ENCODE peak calls at places on chromosomes 4 and X, in ten cellular contexts. One of them, this sample, is unnamed.

GRCh38 chr4:154465085-154465484 is 26.5 kb downstream of the DCHS2 start:
- DNase-seq in HCT116: no peak
- DNase-seq in heart left ventricle: no peak
- DNase-seq in prostate gland: no peak
- DNase-seq in right atrium auricular region: no peak
- DNase-seq in ascending aorta: no peak
- DNase-seq in fibroblast of the aortic adventitia: peak
- DNase-seq in AG04450: no peak
- DNase-seq in colonic mucosa: no peak
- DNase-seq in AG10803: peak
- DNase-seq in this sample: no peak

GRCh38 chrX:153327561-153327960 is 6.0 kb upstream of the PNMA6F start:
- DNase-seq in HCT116: no peak
- DNase-seq in heart left ventricle: no peak
- DNase-seq in prostate gland: no peak
- DNase-seq in right atrium auricular region: peak
- DNase-seq in ascending aorta: no peak
- DNase-seq in fibroblast of the aortic adventitia: no peak
- DNase-seq in AG04450: no peak
- DNase-seq in colonic mucosa: no peak
- DNase-seq in AG10803: no peak
- DNase-seq in this sample: no peak

GRCh38 chrX:139094671-139095592 is 383.4 kb upstream of the FGF13 start:
- DNase-seq in HCT116: no peak
- DNase-seq in heart left ventricle: no peak
- DNase-seq in prostate gland: no peak
- DNase-seq in right atrium auricular region: no peak
- DNase-seq in ascending aorta: no peak
- DNase-seq in fibroblast of the aortic adventitia: peak
- DNase-seq in AG04450: no peak
- DNase-seq in colonic mucosa: no peak
- DNase-seq in AG10803: peak
- DNase-seq in this sample: no peak

GRCh38 chr4:118352843-118353373 is at the start of gene PRSS12:
- DNase-seq in HCT116: peak
- DNase-seq in heart left ventricle: peak
- DNase-seq in prostate gland: peak
- DNase-seq in right atrium auricular region: no peak
- DNase-seq in ascending aorta: no peak
- DNase-seq in fibroblast of the aortic adventitia: peak
- DNase-seq in AG04450: peak
- DNase-seq in colonic mucosa: peak
- DNase-seq in AG10803: peak
- DNase-seq in this sample: peak

GRCh38 chr4:113145519-113146291 is 96.3 kb downstream of the ANK2 start:
- DNase-seq in HCT116: no peak
- DNase-seq in heart left ventricle: peak
- DNase-seq in prostate gland: no peak
- DNase-seq in right atrium auricular region: no peak
- DNase-seq in ascending aorta: no peak
- DNase-seq in fibroblast of the aortic adventitia: no peak
- DNase-seq in AG04450: no peak
- DNase-seq in colonic mucosa: no peak
- DNase-seq in AG10803: no peak
- DNase-seq in this sample: no peak

GRCh38 chr4:41815478-41815877 is 67.0 kb upstream of the PHOX2B start:
- DNase-seq in HCT116: no peak
- DNase-seq in heart left ventricle: no peak
- DNase-seq in prostate gland: no peak
- DNase-seq in right atrium auricular region: no peak
- DNase-seq in ascending aorta: no peak
- DNase-seq in fibroblast of the aortic adventitia: no peak
- DNase-seq in AG04450: no peak
- DNase-seq in colonic mucosa: no peak
- DNase-seq in AG10803: no peak
- DNase-seq in this sample: no peak

GRCh38 chrX:33086886-33087285 is 124.5 kb downstream of the DMD start:
- DNase-seq in HCT116: no peak
- DNase-seq in heart left ventricle: no peak
- DNase-seq in prostate gland: no peak
- DNase-seq in right atrium auricular region: no peak
- DNase-seq in ascending aorta: no peak
- DNase-seq in fibroblast of the aortic adventitia: no peak
- DNase-seq in AG04450: no peak
- DNase-seq in colonic mucosa: no peak
- DNase-seq in AG10803: no peak
- DNase-seq in this sample: no peak

GRCh38 chr4:83548151-83548905 is 12.4 kb downstream of the GPAT3 start:
- DNase-seq in HCT116: peak
- DNase-seq in heart left ventricle: peak
- DNase-seq in prostate gland: peak
- DNase-seq in right atrium auricular region: peak
- DNase-seq in ascending aorta: peak
- DNase-seq in fibroblast of the aortic adventitia: peak
- DNase-seq in AG04450: peak
- DNase-seq in colonic mucosa: peak
- DNase-seq in AG10803: peak
- DNase-seq in this sample: peak

GRCh38 chrX:154029439-154029838 is 9.7 kb upstream of the IRAK1 start:
- DNase-seq in HCT116: no peak
- DNase-seq in heart left ventricle: no peak
- DNase-seq in prostate gland: no peak
- DNase-seq in right atrium auricular region: no peak
- DNase-seq in ascending aorta: no peak
- DNase-seq in fibroblast of the aortic adventitia: no peak
- DNase-seq in AG04450: no peak
- DNase-seq in colonic mucosa: peak
- DNase-seq in AG10803: no peak
- DNase-seq in this sample: no peak

GRCh38 chr4:141247430-141247780 is 26.7 kb downstream of the ZNF330 start:
- DNase-seq in HCT116: no peak
- DNase-seq in heart left ventricle: no peak
- DNase-seq in prostate gland: no peak
- DNase-seq in right atrium auricular region: no peak
- DNase-seq in ascending aorta: no peak
- DNase-seq in fibroblast of the aortic adventitia: peak
- DNase-seq in AG04450: no peak
- DNase-seq in colonic mucosa: no peak
- DNase-seq in AG10803: peak
- DNase-seq in this sample: no peak

GRCh38 chr4:163344147-163345050 is 707 bp downstream of the NPY5R start:
- DNase-seq in HCT116: no peak
- DNase-seq in heart left ventricle: peak
- DNase-seq in prostate gland: no peak
- DNase-seq in right atrium auricular region: no peak
- DNase-seq in ascending aorta: no peak
- DNase-seq in fibroblast of the aortic adventitia: no peak
- DNase-seq in AG04450: no peak
- DNase-seq in colonic mucosa: no peak
- DNase-seq in AG10803: no peak
- DNase-seq in this sample: no peak

GRCh38 chrX:3779546-3779945 is 66.1 kb upstream of the PRKX start:
- DNase-seq in HCT116: no peak
- DNase-seq in heart left ventricle: no peak
- DNase-seq in prostate gland: no peak
- DNase-seq in right atrium auricular region: no peak
- DNase-seq in ascending aorta: no peak
- DNase-seq in fibroblast of the aortic adventitia: no peak
- DNase-seq in AG04450: no peak
- DNase-seq in colonic mucosa: no peak
- DNase-seq in AG10803: no peak
- DNase-seq in this sample: no peak

GRCh38 chr4:184193556-184194525 is 23.8 kb downstream of the ENPP6 start:
- DNase-seq in HCT116: no peak
- DNase-seq in heart left ventricle: no peak
- DNase-seq in prostate gland: no peak
- DNase-seq in right atrium auricular region: no peak
- DNase-seq in ascending aorta: no peak
- DNase-seq in fibroblast of the aortic adventitia: no peak
- DNase-seq in AG04450: no peak
- DNase-seq in colonic mucosa: no peak
- DNase-seq in AG10803: no peak
- DNase-seq in this sample: no peak

GRCh38 chrX:10110984-10111363 is 45.8 kb upstream of the CLCN4 start:
- DNase-seq in HCT116: no peak
- DNase-seq in heart left ventricle: no peak
- DNase-seq in prostate gland: no peak
- DNase-seq in right atrium auricular region: no peak
- DNase-seq in ascending aorta: no peak
- DNase-seq in fibroblast of the aortic adventitia: no peak
- DNase-seq in AG04450: no peak
- DNase-seq in colonic mucosa: no peak
- DNase-seq in AG10803: peak
- DNase-seq in this sample: no peak

GRCh38 chr4:15396157-15396800 is 31.6 kb upstream of the C1QTNF7 start:
- DNase-seq in HCT116: peak
- DNase-seq in heart left ventricle: no peak
- DNase-seq in prostate gland: no peak
- DNase-seq in right atrium auricular region: no peak
- DNase-seq in ascending aorta: no peak
- DNase-seq in fibroblast of the aortic adventitia: peak
- DNase-seq in AG04450: no peak
- DNase-seq in colonic mucosa: peak
- DNase-seq in AG10803: peak
- DNase-seq in this sample: peak

GRCh38 chrX:140701480-140701879 is 8.1 kb upstream of the LINC00632 start:
- DNase-seq in HCT116: no peak
- DNase-seq in heart left ventricle: no peak
- DNase-seq in prostate gland: no peak
- DNase-seq in right atrium auricular region: no peak
- DNase-seq in ascending aorta: no peak
- DNase-seq in fibroblast of the aortic adventitia: peak
- DNase-seq in AG04450: no peak
- DNase-seq in colonic mucosa: no peak
- DNase-seq in AG10803: peak
- DNase-seq in this sample: peak

DNA sequence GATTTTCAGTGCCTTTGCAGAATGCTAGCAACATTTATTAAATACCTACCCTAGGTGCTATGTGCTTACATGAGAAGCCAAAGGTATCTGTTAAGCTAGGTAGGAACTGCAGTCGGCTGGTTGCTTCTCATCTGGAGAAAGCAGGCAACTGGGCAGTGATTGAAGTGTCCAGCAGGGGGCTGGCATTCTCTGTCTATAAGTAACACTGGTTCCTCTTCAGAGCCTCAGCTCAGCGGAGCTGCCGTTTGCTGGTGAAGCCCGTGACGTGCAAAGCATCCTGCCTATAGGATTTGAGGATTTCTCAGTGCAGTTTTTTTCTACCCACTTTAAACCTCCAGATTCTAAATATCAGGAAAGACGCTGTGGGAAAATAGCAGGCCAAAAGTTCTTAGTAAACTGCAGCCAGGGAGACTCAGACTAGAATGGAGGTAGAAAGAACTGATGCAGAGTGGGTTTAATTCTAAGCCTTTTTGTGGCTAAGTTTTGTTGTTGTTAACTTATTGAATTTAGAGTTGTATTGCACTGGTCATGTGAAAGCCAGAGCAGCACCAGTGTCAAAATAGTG is at the start of gene GRPR:
- DNase-seq in HCT116: peak
- DNase-seq in heart left ventricle: peak
- DNase-seq in prostate gland: peak
- DNase-seq in right atrium auricular region: peak
- DNase-seq in ascending aorta: no peak
- DNase-seq in fibroblast of the aortic adventitia: peak
- DNase-seq in AG04450: peak
- DNase-seq in colonic mucosa: peak
- DNase-seq in AG10803: peak
- DNase-seq in this sample: peak
- H3K4me3 ChIP-seq in HCT116: no peak
- H3K4me3 ChIP-seq in heart left ventricle: no peak
- H3K4me3 ChIP-seq in prostate gland: no peak
- H3K4me3 ChIP-seq in right atrium auricular region: no peak
- H3K4me3 ChIP-seq in ascending aorta: no peak
- H3K4me3 ChIP-seq in fibroblast of the aortic adventitia: no peak
- H3K4me3 ChIP-seq in AG04450: no peak
- H3K4me3 ChIP-seq in colonic mucosa: no peak
- H3K4me3 ChIP-seq in AG10803: peak
- H3K4me3 ChIP-seq in this sample: no peak

GRCh38 chr4:173281001-173281400 is 53.2 kb downstream of the HMGB2 start:
- DNase-seq in HCT116: no peak
- DNase-seq in heart left ventricle: no peak
- DNase-seq in prostate gland: no peak
- DNase-seq in right atrium auricular region: no peak
- DNase-seq in ascending aorta: no peak
- DNase-seq in fibroblast of the aortic adventitia: no peak
- DNase-seq in AG04450: no peak
- DNase-seq in colonic mucosa: no peak
- DNase-seq in AG10803: no peak
- DNase-seq in this sample: no peak
- TF ChIP-seq CTCF in HCT116: peak
- TF ChIP-seq CTCF in heart left ventricle: no peak
- TF ChIP-seq CTCF in prostate gland: no peak
- TF ChIP-seq CTCF in right atrium auricular region: no peak
- TF ChIP-seq CTCF in ascending aorta: no peak
- TF ChIP-seq CTCF in fibroblast of the aortic adventitia: no peak
- TF ChIP-seq CTCF in AG04450: no peak
- TF ChIP-seq CTCF in colonic mucosa: no peak
- TF ChIP-seq CTCF in AG10803: no peak
- TF ChIP-seq CTCF in this sample: no peak

DNA sequence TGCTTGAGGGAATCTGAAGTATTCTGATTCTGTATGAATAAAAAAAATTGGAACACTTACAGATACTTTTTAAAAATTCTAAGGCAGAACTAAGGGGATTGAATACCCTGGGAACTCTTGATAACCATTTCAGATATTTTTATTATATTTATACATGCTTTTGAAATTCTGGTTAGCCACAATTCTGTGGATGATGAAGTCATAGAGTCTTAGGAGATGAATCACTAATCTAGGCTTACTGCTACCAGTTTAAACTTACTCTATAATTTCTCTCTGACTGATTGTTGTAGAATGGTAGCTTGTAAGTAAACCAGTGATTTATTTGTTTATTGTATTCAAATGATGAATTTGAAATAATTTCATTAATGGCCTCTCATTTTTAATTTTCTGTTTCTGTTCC is 11.4 kb upstream of the SLAIN2 start:
- DNase-seq in HCT116: no peak
- DNase-seq in heart left ventricle: no peak
- DNase-seq in prostate gland: no peak
- DNase-seq in right atrium auricular region: no peak
- DNase-seq in ascending aorta: no peak
- DNase-seq in fibroblast of the aortic adventitia: peak
- DNase-seq in AG04450: peak
- DNase-seq in colonic mucosa: no peak
- DNase-seq in AG10803: peak
- DNase-seq in this sample: peak
- H3K4me3 ChIP-seq in HCT116: no peak
- H3K4me3 ChIP-seq in heart left ventricle: no peak
- H3K4me3 ChIP-seq in prostate gland: no peak
- H3K4me3 ChIP-seq in right atrium auricular region: no peak
- H3K4me3 ChIP-seq in ascending aorta: no peak
- H3K4me3 ChIP-seq in fibroblast of the aortic adventitia: no peak
- H3K4me3 ChIP-seq in AG04450: no peak
- H3K4me3 ChIP-seq in colonic mucosa: no peak
- H3K4me3 ChIP-seq in AG10803: no peak
- H3K4me3 ChIP-seq in this sample: no peak

DNA sequence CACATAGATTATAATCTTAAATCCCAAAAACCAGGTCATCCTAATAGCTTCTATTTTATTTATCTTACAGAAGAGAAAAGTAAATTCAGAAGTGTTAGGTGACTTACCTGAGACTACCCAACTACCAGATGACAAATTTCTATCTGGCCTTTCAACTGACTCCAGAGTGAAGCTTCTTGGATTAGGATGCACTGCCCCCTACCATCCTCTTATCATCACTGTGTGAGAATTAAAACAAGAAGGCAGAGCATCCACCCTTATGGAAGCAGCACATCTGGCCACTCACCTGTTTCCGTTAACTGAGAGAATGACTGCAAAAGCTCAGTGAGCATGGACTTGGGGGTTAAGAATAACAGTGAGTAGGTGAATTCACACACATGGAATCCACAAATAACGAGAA is 502.6 kb upstream of the TECRL start:
- DNase-seq in HCT116: no peak
- DNase-seq in heart left ventricle: no peak
- DNase-seq in prostate gland: no peak
- DNase-seq in right atrium auricular region: no peak
- DNase-seq in ascending aorta: no peak
- DNase-seq in fibroblast of the aortic adventitia: no peak
- DNase-seq in AG04450: no peak
- DNase-seq in colonic mucosa: no peak
- DNase-seq in AG10803: no peak
- DNase-seq in this sample: no peak
- TF ChIP-seq CTCF in HCT116: no peak
- TF ChIP-seq CTCF in heart left ventricle: no peak
- TF ChIP-seq CTCF in prostate gland: no peak
- TF ChIP-seq CTCF in right atrium auricular region: no peak
- TF ChIP-seq CTCF in ascending aorta: no peak
- TF ChIP-seq CTCF in fibroblast of the aortic adventitia: no peak
- TF ChIP-seq CTCF in AG04450: no peak
- TF ChIP-seq CTCF in colonic mucosa: no peak
- TF ChIP-seq CTCF in AG10803: no peak
- TF ChIP-seq CTCF in this sample: no peak

This sample was measured in fibroblast of pulmonary artery.